ENCODE peak calls at places on chromosomes 2 and 18, in four cellular contexts. R, T, E and N are unnamed samples.

GRCh38 chr2:160666019-160666676 is 172.5 kb upstream of the RBMS1 start:
- DNase-seq in R (peak), T (no peak), E (no peak), N (peak)

GRCh38 chr2:190467575-190468083 is 59.5 kb downstream of the MFSD6 start:
- DNase-seq in E (peak), T (peak), R (peak), N (peak)

GRCh38 chr2:17657759-17658158 is 95.9 kb downstream of the SMC6 start:
- DNase-seq in T (no peak), R (no peak), E (no peak), N (no peak)

GRCh38 chr18:52312321-52312720 is 27.7 kb upstream of the DCC start:
- DNase-seq in R (no peak), T (no peak), E (no peak), N (no peak)

GRCh38 chr2:235960011-235960715 is 208.0 kb downstream of the GBX2 start:
- DNase-seq in R (no peak), T (no peak), E (no peak), N (no peak)

GRCh38 chr18:12939161-12939560 is 8.7 kb upstream of the SEH1L start:
- DNase-seq in T (no peak), R (no peak), E (no peak), N (no peak)

GRCh38 chr2:230590333-230590732 is 122.3 kb upstream of the CAB39 start:
- DNase-seq in T (no peak), R (no peak), E (no peak), N (no peak)

GRCh38 chr2:84830095-84830494 is 50.8 kb downstream of the TRABD2A start:
- DNase-seq in T (peak), R (no peak), E (no peak), N (peak)

GRCh38 chr2:214591359-214591758 is 180.5 kb downstream of the VWC2L start:
- DNase-seq in T (no peak), R (no peak), E (no peak), N (peak)

GRCh38 chr2:169476459-169476858 is 2.8 kb upstream of the BBS5 start:
- DNase-seq in T (no peak), R (peak), E (no peak), N (peak)

GRCh38 chr18:31427010-31427409 is 20.5 kb upstream of the DSG3 start:
- DNase-seq in T (no peak), E (no peak), R (no peak), N (no peak)

GRCh38 chr18:31426021-31426420 is 21.5 kb upstream of the DSG3 start:
- DNase-seq in E (no peak), T (no peak), R (no peak), N (no peak)

GRCh38 chr18:31430072-31430471 is 17.5 kb upstream of the DSG3 start:
- DNase-seq in T (no peak), R (no peak), E (no peak), N (no peak)

GRCh38 chr18:31429623-31430022 is 17.9 kb upstream of the DSG3 start:
- DNase-seq in R (no peak), T (no peak), E (no peak), N (no peak)

DNA sequence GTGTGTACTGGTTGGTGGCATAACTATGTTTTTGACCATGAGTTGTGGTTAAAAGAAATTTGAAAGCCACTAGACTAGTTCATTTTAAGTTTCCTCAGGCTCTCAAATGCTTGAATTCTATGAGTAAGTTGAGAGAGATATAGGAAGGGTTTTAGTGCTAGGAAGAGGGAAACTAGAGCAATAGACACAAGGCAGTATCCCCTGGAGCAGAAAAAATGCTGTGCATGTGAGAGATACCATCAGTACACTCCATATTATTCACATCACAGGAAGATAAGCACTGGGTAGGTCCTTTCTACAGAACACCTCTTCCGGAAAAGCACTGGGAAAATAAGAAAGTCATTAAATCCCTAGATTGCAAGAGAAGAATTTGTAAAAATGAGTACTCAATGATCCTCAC is 19.3 kb upstream of the DSG3 start:
- DNase-seq in E (no peak), T (no peak), R (no peak), N (no peak)
- H3K4me3 ChIP-seq in E (no peak), T (no peak), R (no peak), N (no peak)

DNA sequence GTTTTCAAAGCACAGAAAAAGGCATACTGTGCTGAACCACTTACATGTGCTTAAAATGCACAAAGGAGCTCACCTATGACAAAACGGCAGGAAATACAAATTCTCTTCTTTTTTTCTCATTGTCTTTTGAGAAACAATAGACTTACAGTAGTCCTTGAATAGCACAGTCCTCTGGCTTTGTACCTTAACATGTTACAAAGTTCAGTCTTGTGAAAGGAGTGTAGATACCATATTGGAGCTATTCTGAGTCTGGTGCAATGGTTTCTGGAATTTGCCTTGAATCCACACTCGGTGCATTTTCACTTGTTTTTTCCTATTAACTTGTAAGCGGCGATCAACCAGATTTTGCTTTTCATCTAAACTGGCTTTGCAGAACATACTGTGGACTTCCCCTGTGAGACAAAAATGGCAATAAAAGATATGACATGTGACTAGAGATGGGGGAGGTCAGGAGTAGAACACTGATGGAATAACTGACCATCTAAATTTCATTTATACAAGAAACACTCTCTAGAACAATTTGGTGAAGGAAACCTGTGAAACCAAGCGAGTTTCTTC is 109.7 kb downstream of the METTL8 start:
- DNase-seq in T (no peak), E (no peak), R (no peak), N (no peak)
- H3K4me3 ChIP-seq in T (no peak), E (no peak), R (no peak), N (no peak)

GRCh38 chr2:238853724-238854123 is 5.8 kb downstream of the TWIST2 start:
- DNase-seq in R (no peak), E (no peak), T (no peak), N (no peak)

GRCh38 chr2:238854699-238855111 is 6.8 kb downstream of the TWIST2 start:
- DNase-seq in E (no peak), T (no peak), R (no peak), N (no peak)

GRCh38 chr2:238853218-238853617 is 5.3 kb downstream of the TWIST2 start:
- DNase-seq in R (no peak), E (no peak), T (no peak), N (no peak)

GRCh38 chr2:238855299-238855698 is 7.4 kb downstream of the TWIST2 start:
- DNase-seq in R (no peak), E (no peak), T (no peak), N (no peak)

DNA sequence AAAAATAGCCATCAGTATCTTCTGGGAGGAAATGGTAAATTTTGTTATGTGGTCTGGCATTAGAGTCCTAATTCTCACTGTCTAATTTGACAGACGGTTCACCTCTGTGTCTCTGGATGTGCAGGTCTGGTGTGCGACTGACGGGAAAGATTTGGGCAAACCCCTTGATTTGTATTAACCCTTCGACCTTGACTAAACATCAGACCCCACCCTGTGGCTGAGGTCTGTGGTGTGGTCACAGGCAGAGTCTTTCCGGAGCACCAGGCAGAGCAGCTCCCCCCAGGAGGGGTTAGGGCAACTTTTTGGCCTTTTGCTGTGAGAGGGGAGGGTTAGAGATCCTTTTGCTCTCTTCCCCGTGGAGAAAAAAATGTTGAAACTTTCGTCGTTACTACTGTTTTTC is 6.4 kb downstream of the TWIST2 start:
- DNase-seq in R (no peak), T (no peak), E (no peak), N (no peak)
- H3K4me3 ChIP-seq in R (no peak), T (no peak), E (no peak), N (no peak)

GRCh38 chr18:43710135-43710534 is 432.8 kb upstream of the SYT4 start:
- DNase-seq in T (no peak), R (no peak), E (no peak), N (no peak)
- H3K4me3 ChIP-seq in T (no peak), R (no peak), E (no peak), N (no peak)

DNA sequence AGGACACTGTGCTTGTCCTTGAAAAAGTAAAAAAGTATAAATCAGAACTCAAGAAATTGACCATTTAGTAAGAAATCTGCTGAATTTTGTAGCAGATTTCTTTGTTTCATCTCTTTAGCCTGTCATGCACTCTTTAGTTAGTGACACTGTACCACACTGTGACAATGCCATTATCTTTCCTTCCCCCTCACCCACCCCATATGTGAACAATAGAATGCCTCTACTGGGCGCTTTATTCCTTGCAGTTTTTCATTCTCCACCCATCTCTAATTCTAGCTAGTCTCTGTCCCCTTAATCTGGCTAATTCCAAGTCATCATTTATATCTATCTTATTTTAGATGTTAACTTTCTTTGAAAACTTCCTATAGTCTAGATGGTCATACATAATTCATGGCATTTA is 241.0 kb downstream of the LRP1B start:
- DNase-seq in R (no peak), E (no peak), T (no peak), N (no peak)
- H3K4me3 ChIP-seq in R (no peak), E (no peak), T (no peak), N (no peak)

DNA sequence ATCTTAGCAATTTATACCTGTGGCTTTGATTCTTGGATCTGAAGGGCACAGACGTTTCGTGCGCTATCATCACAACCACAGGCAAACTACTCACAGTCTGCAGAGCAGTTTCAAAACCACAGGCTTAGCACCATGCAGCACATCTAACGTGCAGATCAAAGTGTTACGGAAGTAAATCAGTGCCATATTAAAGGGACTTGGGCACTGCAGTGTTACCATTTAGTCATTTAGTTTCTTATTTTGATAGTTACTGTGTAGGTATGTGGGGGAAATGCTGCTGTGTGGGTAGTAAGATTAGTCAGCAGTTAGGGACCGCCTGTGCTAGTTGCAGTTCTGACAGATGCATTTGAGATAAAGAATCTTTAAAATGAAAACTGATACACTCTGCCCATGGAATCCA is 384.0 kb downstream of the NBAS start:
- DNase-seq in E (no peak), T (no peak), R (peak), N (peak)
- H3K4me3 ChIP-seq in E (no peak), T (no peak), R (no peak), N (no peak)